ENCODE peak calls at places on chromosomes 6 and 20, in four cellular contexts. One of them, this sample, is unnamed.

GRCh38 chr20:2688041-2688591 is 4.5 kb upstream of the EBF4 start:
- DNase-seq in GM12865: peak
- DNase-seq in head of caudate nucleus: peak
- DNase-seq in activated CD8-positive, alpha-beta T cell treated with anti-CD3 and anti-CD28 coated beads, Interleukin-2, amount 10 ng/mL, durations not matched to agents 7 days and 5 days: peak
- DNase-seq in this sample: no peak

GRCh38 chr6:8065519-8065911 is 1.3 kb upstream of the BLOC1S5 start:
- DNase-seq in GM12865: peak
- DNase-seq in head of caudate nucleus: peak
- DNase-seq in activated CD8-positive, alpha-beta T cell treated with anti-CD3 and anti-CD28 coated beads, Interleukin-2, amount 10 ng/mL, durations not matched to agents 7 days and 5 days: no peak
- DNase-seq in this sample: no peak

GRCh38 chr6:161035981-161036263 is 44.4 kb downstream of the MAP3K4 start:
- DNase-seq in GM12865: no peak
- DNase-seq in head of caudate nucleus: no peak
- DNase-seq in activated CD8-positive, alpha-beta T cell treated with anti-CD3 and anti-CD28 coated beads, Interleukin-2, amount 10 ng/mL, durations not matched to agents 7 days and 5 days: no peak
- DNase-seq in this sample: no peak

GRCh38 chr20:61940976-61941720 is 124.5 kb downstream of the TAF4 start:
- DNase-seq in GM12865: no peak
- DNase-seq in head of caudate nucleus: no peak
- DNase-seq in activated CD8-positive, alpha-beta T cell treated with anti-CD3 and anti-CD28 coated beads, Interleukin-2, amount 10 ng/mL, durations not matched to agents 7 days and 5 days: no peak
- DNase-seq in this sample: no peak

GRCh38 chr6:39923394-39923793 is 10.9 kb downstream of the MOCS1 start:
- DNase-seq in GM12865: no peak
- DNase-seq in head of caudate nucleus: no peak
- DNase-seq in activated CD8-positive, alpha-beta T cell treated with anti-CD3 and anti-CD28 coated beads, Interleukin-2, amount 10 ng/mL, durations not matched to agents 7 days and 5 days: no peak
- DNase-seq in this sample: peak

GRCh38 chr6:30679765-30680535 is 6.5 kb downstream of the PPP1R18 start:
- DNase-seq in GM12865: no peak
- DNase-seq in head of caudate nucleus: no peak
- DNase-seq in activated CD8-positive, alpha-beta T cell treated with anti-CD3 and anti-CD28 coated beads, Interleukin-2, amount 10 ng/mL, durations not matched to agents 7 days and 5 days: peak
- DNase-seq in this sample: no peak

GRCh38 chr6:105504660-105505059 is 101.8 kb upstream of the PREP start:
- DNase-seq in GM12865: no peak
- DNase-seq in head of caudate nucleus: no peak
- DNase-seq in activated CD8-positive, alpha-beta T cell treated with anti-CD3 and anti-CD28 coated beads, Interleukin-2, amount 10 ng/mL, durations not matched to agents 7 days and 5 days: no peak
- DNase-seq in this sample: no peak

GRCh38 chr20:1757072-1757471 is 99.5 kb upstream of the SIRPG start:
- DNase-seq in GM12865: no peak
- DNase-seq in head of caudate nucleus: no peak
- DNase-seq in activated CD8-positive, alpha-beta T cell treated with anti-CD3 and anti-CD28 coated beads, Interleukin-2, amount 10 ng/mL, durations not matched to agents 7 days and 5 days: no peak
- DNase-seq in this sample: no peak

GRCh38 chr6:115271001-115271400 is 789.7 kb downstream of the FRK start:
- DNase-seq in GM12865: no peak
- DNase-seq in head of caudate nucleus: no peak
- DNase-seq in activated CD8-positive, alpha-beta T cell treated with anti-CD3 and anti-CD28 coated beads, Interleukin-2, amount 10 ng/mL, durations not matched to agents 7 days and 5 days: no peak
- DNase-seq in this sample: no peak

GRCh38 chr6:43807228-43808061 is 37.4 kb downstream of the VEGFA start:
- DNase-seq in GM12865: no peak
- DNase-seq in head of caudate nucleus: no peak
- DNase-seq in activated CD8-positive, alpha-beta T cell treated with anti-CD3 and anti-CD28 coated beads, Interleukin-2, amount 10 ng/mL, durations not matched to agents 7 days and 5 days: peak
- DNase-seq in this sample: no peak